ENCODE peak calls at places on chromosomes 4 and X, in six cellular contexts. Y, K, W, S, T and E are unnamed samples.
A peak's percentile ranks its signal among the peaks of the same experiment; 100 is the strongest.

GRCh38 chrX:6041630-6042029 is 187.0 kb downstream of the NLGN4X start:
- DNase-seq in K (no peak), T (no peak), S (no peak), Y (no peak), W (no peak), E (no peak)

GRCh38 chr4:186248643-186249042 is 17.3 kb upstream of the F11 start:
- DNase-seq in W (no peak), Y (no peak), S (no peak), K (no peak), T (no peak), E (no peak)

GRCh38 chr4:151772322-151772721 is 11.5 kb upstream of the GATB start:
- DNase-seq in T (no peak), W (no peak), Y (no peak), K (no peak), S (no peak), E (no peak)

GRCh38 chr4:41158274-41158673 is 56.1 kb downstream of the APBB2 start:
- DNase-seq in K (no peak), W (no peak), Y (no peak), S (no peak), T (no peak), E (no peak)

GRCh38 chr4:89829470-89830138 is 7.4 kb downstream of the SNCA start:
- DNase-seq in S (no peak), Y (no peak), T (no peak), W (no peak), K (peak; percentile 55), E (no peak)

GRCh38 chr4:38935391-38936073 is 67.9 kb downstream of the FAM114A1 start:
- DNase-seq in Y (no peak), S (no peak), K (no peak), W (no peak), T (no peak), E (no peak)

GRCh38 chr4:52914051-52914605 is 52.0 kb downstream of the RASL11B start:
- DNase-seq in K (no peak), Y (no peak), S (no peak), T (peak; percentile 43), W (no peak), E (no peak)

GRCh38 chr4:78754872-78755271 is 21.3 kb upstream of the BMP2K start:
- DNase-seq in K (no peak), S (no peak), T (no peak), Y (no peak), W (no peak), E (no peak)

GRCh38 chr4:1760521-1761001 is 32.5 kb upstream of the FGFR3 start:
- DNase-seq in T (no peak), Y (no peak), W (no peak), S (no peak), K (no peak), E (no peak)

GRCh38 chr4:126405369-126405982 is 1090.7 kb downstream of the FAT4 start:
- DNase-seq in K (no peak), W (no peak), T (peak; percentile 1), Y (no peak), S (no peak), E (no peak)

GRCh38 chr4:164828945-164829344 is 48.0 kb upstream of the APELA start:
- DNase-seq in T (no peak), Y (no peak), W (no peak), S (no peak), K (no peak), E (no peak)

GRCh38 chr4:77007358-77008230 is 58.0 kb downstream of the SEPTIN11 start:
- DNase-seq in T (peak; percentile 75), K (peak; percentile 67), Y (no peak), W (no peak), S (no peak), E (no peak)

GRCh38 chrX:56788229-56788628 is 59.2 kb downstream of the NBDY start:
- DNase-seq in K (no peak), S (no peak), W (no peak), Y (no peak), T (no peak), E (no peak)

GRCh38 chr4:105859233-105859632 is 36.0 kb upstream of the NPNT start:
- DNase-seq in T (peak; percentile 67), K (no peak), Y (no peak), W (no peak), S (no peak), E (no peak)

GRCh38 chr4:87608229-87608628 is at the start of gene DSPP:
- DNase-seq in T (no peak), S (no peak), K (no peak), W (no peak), Y (no peak), E (no peak)

GRCh38 chrX:127030011-127030738 is 210.6 kb downstream of the PRR32 start:
- DNase-seq in S (no peak), Y (no peak), K (no peak), T (no peak), W (no peak), E (no peak)

GRCh38 chr4:80138556-80139538 is 58.5 kb upstream of the PRDM8 start:
- DNase-seq in S (no peak), K (no peak), Y (no peak), W (no peak), T (peak; percentile 30), E (no peak)